ENCODE peak calls at places on chromosomes 5 and 9, in seven cellular contexts. H is Caco-2, G is lower lobe of right lung, C is fibroblast of lung, T is mucosa of descending colon, Q is psoas muscle, V is upper lobe of left lung. A is an unnamed sample.

GRCh38 chr5:177301503-177302165 is 1.9 kb downstream of the RAB24 start:
- DNase-seq in V (peak; percentile 85), H (no peak), T (peak; percentile 95), C (peak; percentile 21), Q (peak; percentile 54), G (peak; percentile 61), A (peak; percentile 92)

GRCh38 chr9:128505414-128505765 is 871 bp downstream of the GLE1 start:
- DNase-seq in T (no peak), C (peak; percentile 53), G (no peak), Q (no peak), H (no peak), V (no peak), A (no peak)

GRCh38 chr9:72485821-72486605 is 35.4 kb upstream of the TMC1 start:
- DNase-seq in G (no peak), C (peak; percentile 78), T (no peak), H (no peak), V (no peak), Q (no peak), A (no peak)

GRCh38 chr5:26492835-26493459 is 545.4 kb downstream of the CDH9 start:
- DNase-seq in T (no peak), H (no peak), C (no peak), V (no peak), Q (no peak), G (no peak), A (no peak)

GRCh38 chr5:138610468-138611294 is 35.5 kb upstream of the HSPA9 start:
- DNase-seq in T (no peak), V (no peak), H (no peak), C (peak; percentile 18), Q (peak; percentile 52), G (no peak), A (no peak)

GRCh38 chr9:34684145-34684544 is 6.9 kb downstream of the CCL19 start:
- DNase-seq in V (no peak), H (no peak), Q (no peak), C (no peak), G (no peak), T (no peak), A (no peak)

GRCh38 chr5:109053995-109054417 is 306.3 kb downstream of the FER start:
- DNase-seq in V (no peak), T (no peak), G (no peak), H (no peak), C (peak; percentile 77), Q (no peak), A (no peak)

GRCh38 chr5:28344803-28345433 is 1306.5 kb upstream of the CDH9 start:
- DNase-seq in Q (no peak), C (peak; percentile 35), V (no peak), G (no peak), H (no peak), T (no peak), A (no peak)

GRCh38 chr5:39448504-39449128 is 23.8 kb upstream of the DAB2 start:
- DNase-seq in G (no peak), T (peak; percentile 37), C (no peak), H (no peak), Q (peak; percentile 51), V (no peak), A (no peak)

GRCh38 chr5:157721159-157721558 is 10.1 kb upstream of the THG1L start:
- DNase-seq in T (peak; percentile 40), C (no peak), V (no peak), Q (no peak), H (no peak), G (no peak), A (no peak)

GRCh38 chr5:7518947-7519560 is 123.1 kb downstream of the ADCY2 start:
- DNase-seq in T (no peak), H (no peak), Q (peak; percentile 81), G (no peak), C (no peak), V (no peak), A (no peak)

GRCh38 chr9:86772289-86772982 is 174.9 kb downstream of the GAS1 start:
- DNase-seq in H (no peak), G (no peak), Q (no peak), T (no peak), C (no peak), V (no peak), A (no peak)

GRCh38 chr5:142324377-142324870 is 397 bp downstream of the SPRY4 start:
- DNase-seq in G (peak; percentile 61), T (peak; percentile 43), Q (no peak), C (no peak), H (peak; percentile 43), V (peak; percentile 39), A (peak; percentile 56)

GRCh38 chr9:13388157-13388556 is 108.7 kb upstream of the MPDZ start:
- DNase-seq in C (peak; percentile 93), V (no peak), G (no peak), H (no peak), Q (no peak), T (no peak), A (no peak)

GRCh38 chr5:124932791-124933600 is 186.6 kb upstream of the ZNF608 start:
- DNase-seq in G (no peak), V (no peak), C (peak; percentile 84), T (peak; percentile 71), H (no peak), Q (no peak), A (peak; percentile 50)

GRCh38 chr5:153223376-153223775 is 267.1 kb upstream of the GRIA1 start:
- DNase-seq in H (no peak), T (no peak), V (no peak), G (no peak), Q (no peak), C (peak; percentile 15), A (no peak)

GRCh38 chr5:134543820-134544692 is 18.6 kb downstream of the JADE2 start:
- DNase-seq in G (peak; percentile 51), Q (peak; percentile 43), V (no peak), H (no peak), T (no peak), C (no peak), A (no peak)

GRCh38 chr9:128339761-128340690 is at the start of gene SLC27A4:
- DNase-seq in Q (peak; percentile 83), H (peak; percentile 92), C (peak; percentile 78), V (peak; percentile 84), T (peak; percentile 83), G (peak; percentile 88), A (peak; percentile 87)

GRCh38 chr5:33850100-33850594 is 41.6 kb downstream of the ADAMTS12 start:
- DNase-seq in H (no peak), V (no peak), Q (no peak), C (peak; percentile 86), T (no peak), G (no peak), A (no peak)

GRCh38 chr5:9245071-9245470 is 300.8 kb downstream of the SEMA5A start:
- DNase-seq in G (no peak), V (no peak), C (peak; percentile 36), T (no peak), Q (no peak), H (no peak), A (no peak)

GRCh38 chr9:114389612-114390368 is 2.0 kb upstream of the AKNA start:
- DNase-seq in C (no peak), T (no peak), V (no peak), G (no peak), Q (no peak), H (no peak), A (no peak)

GRCh38 chr5:72232838-72233237 is 87.2 kb downstream of the MRPS27 start:
- DNase-seq in G (no peak), V (no peak), C (no peak), T (no peak), H (no peak), Q (no peak), A (no peak)

GRCh38 chr9:34171753-34172535 is 6.9 kb upstream of the UBAP1 start:
- DNase-seq in H (no peak), V (peak; percentile 58), T (peak; percentile 29), Q (no peak), G (peak; percentile 64), C (no peak), A (no peak)

GRCh38 chr9:18385676-18386075 is 88.3 kb upstream of the ADAMTSL1 start:
- DNase-seq in V (no peak), H (no peak), Q (no peak), T (no peak), G (no peak), C (peak; percentile 52), A (no peak)

GRCh38 chr5:180313677-180314076 is 21.8 kb upstream of the MAPK9 start:
- DNase-seq in H (peak; percentile 98), V (peak; percentile 88), T (peak; percentile 43), C (no peak), G (peak; percentile 88), Q (no peak), A (peak; percentile 80)

GRCh38 chr9:22035591-22036011 is 26.5 kb upstream of the CDKN2B start:
- DNase-seq in C (peak; percentile 60), Q (no peak), T (no peak), H (no peak), V (no peak), G (no peak), A (no peak)

GRCh38 chr5:33523208-33523771 is 82.5 kb downstream of the TARS1 start:
- DNase-seq in H (no peak), Q (no peak), G (no peak), T (no peak), V (no peak), C (no peak), A (no peak)

GRCh38 chr9:107049046-107049824 is 186.3 kb downstream of the ZNF462 start:
- DNase-seq in T (no peak), Q (no peak), G (no peak), C (peak; percentile 27), V (no peak), H (no peak), A (no peak)

GRCh38 chr9:127491516-127491915 is 40.2 kb downstream of the LRSAM1 start:
- DNase-seq in T (no peak), C (no peak), G (no peak), V (no peak), H (no peak), Q (peak; percentile 42), A (no peak)

GRCh38 chr9:114805670-114806551 is at the start of gene TNFSF15:
- DNase-seq in G (peak; percentile 70), Q (peak; percentile 47), H (peak; percentile 80), T (peak; percentile 65), V (peak; percentile 83), C (peak; percentile 56), A (peak; percentile 59)

GRCh38 chr9:117156771-117157535 is 257.9 kb downstream of the ASTN2 start:
- DNase-seq in G (no peak), H (no peak), C (no peak), Q (no peak), T (no peak), V (no peak), A (no peak)
- H3K4me3 ChIP-seq in G (no peak overlapping the region), H (no peak overlapping the region), C (no peak overlapping the region), Q (no peak overlapping the region), T (no peak overlapping the region), V (no peak overlapping the region), A (no peak overlapping the region)

GRCh38 chr9:122356627-122357026 is 14.2 kb upstream of the PTGS1 start:
- DNase-seq in Q (no peak), T (no peak), G (no peak), H (no peak), C (no peak), V (no peak), A (no peak)
- TF ChIP-seq CTCF in Q (no peak), T (no peak), G (no peak), H (peak; percentile 24), C (peak; percentile 7), V (no peak), A (no peak)

GRCh38 chr5:168827636-168828035 is 248.5 kb upstream of the PANK3 start:
- DNase-seq in H (no peak), C (no peak), T (no peak), Q (no peak), G (no peak), V (no peak), A (no peak)
- H3K4me1 ChIP-seq in H (no peaks in the 10 kb centered on the region), C (no peaks in the 10 kb centered on the region), T (no peaks in the 10 kb centered on the region), Q (no peaks in the 10 kb centered on the region), G (no peaks in the 10 kb centered on the region), V (peaks cover 2% of the 10 kb centered on the region), A (no peaks in the 10 kb centered on the region)

GRCh38 chr5:35672995-35673394 is 55.3 kb downstream of the SPEF2 start:
- DNase-seq in T (no peak), C (no peak), G (no peak), V (no peak), H (no peak), Q (no peak), A (no peak)
- H3K4me3 ChIP-seq in T (no peak overlapping the region), C (no peak overlapping the region), G (no peak overlapping the region), V (no peak overlapping the region), H (no peak overlapping the region), Q (no peak overlapping the region), A (no peak overlapping the region)